ENCODE peak calls at places on chromosomes 5 and 9, in six cellular contexts. One of them, this sample, is unnamed.

GRCh38 chr5:52989781-52990530 is 804 bp downstream of the ITGA2 start:
- DNase-seq in EH: peak
- DNase-seq in KBM-7: peak
- DNase-seq in posterior vena cava: peak
- DNase-seq in fibroblast of pulmonary artery: peak
- DNase-seq in thyroid gland: peak
- DNase-seq in this sample: peak

GRCh38 chr9:76910861-76911260 is 4.9 kb upstream of the PRUNE2 start:
- DNase-seq in EH: no peak
- DNase-seq in KBM-7: no peak
- DNase-seq in posterior vena cava: no peak
- DNase-seq in fibroblast of pulmonary artery: no peak
- DNase-seq in thyroid gland: no peak
- DNase-seq in this sample: no peak

GRCh38 chr5:8756498-8757084 is 789.3 kb downstream of the SEMA5A start:
- DNase-seq in EH: peak
- DNase-seq in KBM-7: peak
- DNase-seq in posterior vena cava: no peak
- DNase-seq in fibroblast of pulmonary artery: peak
- DNase-seq in thyroid gland: peak
- DNase-seq in this sample: peak

GRCh38 chr5:174945853-174946252 is 221.5 kb downstream of the MSX2 start:
- DNase-seq in EH: no peak
- DNase-seq in KBM-7: no peak
- DNase-seq in posterior vena cava: no peak
- DNase-seq in fibroblast of pulmonary artery: no peak
- DNase-seq in thyroid gland: no peak
- DNase-seq in this sample: no peak

GRCh38 chr9:112881366-112881765 is 9.3 kb downstream of the SLC46A2 start:
- DNase-seq in EH: peak
- DNase-seq in KBM-7: no peak
- DNase-seq in posterior vena cava: no peak
- DNase-seq in fibroblast of pulmonary artery: peak
- DNase-seq in thyroid gland: no peak
- DNase-seq in this sample: peak

GRCh38 chr5:144060598-144060997 is 109.9 kb downstream of the YIPF5 start:
- DNase-seq in EH: peak
- DNase-seq in KBM-7: no peak
- DNase-seq in posterior vena cava: no peak
- DNase-seq in fibroblast of pulmonary artery: no peak
- DNase-seq in thyroid gland: no peak
- DNase-seq in this sample: peak

GRCh38 chr5:518721-519120 is 5.5 kb downstream of the SLC9A3 start:
- DNase-seq in EH: no peak
- DNase-seq in KBM-7: no peak
- DNase-seq in posterior vena cava: no peak
- DNase-seq in fibroblast of pulmonary artery: no peak
- DNase-seq in thyroid gland: no peak
- DNase-seq in this sample: no peak

GRCh38 chr5:36876965-36877666 is 547 bp downstream of the NIPBL start:
- DNase-seq in EH: peak
- DNase-seq in KBM-7: peak
- DNase-seq in posterior vena cava: peak
- DNase-seq in fibroblast of pulmonary artery: peak
- DNase-seq in thyroid gland: peak
- DNase-seq in this sample: peak

GRCh38 chr5:62791059-62791458 is 212.4 kb downstream of the LRRC70 start:
- DNase-seq in EH: peak
- DNase-seq in KBM-7: peak
- DNase-seq in posterior vena cava: no peak
- DNase-seq in fibroblast of pulmonary artery: peak
- DNase-seq in thyroid gland: no peak
- DNase-seq in this sample: no peak

GRCh38 chr9:37984672-37985611 is 81.0 kb upstream of the SLC25A51 start:
- DNase-seq in EH: peak
- DNase-seq in KBM-7: no peak
- DNase-seq in posterior vena cava: peak
- DNase-seq in fibroblast of pulmonary artery: peak
- DNase-seq in thyroid gland: no peak
- DNase-seq in this sample: peak

GRCh38 chr5:3277590-3278196 is 317.9 kb upstream of the IRX1 start:
- DNase-seq in EH: no peak
- DNase-seq in KBM-7: no peak
- DNase-seq in posterior vena cava: no peak
- DNase-seq in fibroblast of pulmonary artery: no peak
- DNase-seq in thyroid gland: no peak
- DNase-seq in this sample: no peak

GRCh38 chr9:105296445-105296844 is 52.0 kb downstream of the SLC44A1 start:
- DNase-seq in EH: no peak
- DNase-seq in KBM-7: no peak
- DNase-seq in posterior vena cava: no peak
- DNase-seq in fibroblast of pulmonary artery: peak
- DNase-seq in thyroid gland: no peak
- DNase-seq in this sample: no peak

GRCh38 chr9:109133533-109133932 is 13.8 kb upstream of the TMEM245 start:
- DNase-seq in EH: no peak
- DNase-seq in KBM-7: no peak
- DNase-seq in posterior vena cava: no peak
- DNase-seq in fibroblast of pulmonary artery: no peak
- DNase-seq in thyroid gland: no peak
- DNase-seq in this sample: no peak

GRCh38 chr5:68484307-68485068 is 268.9 kb downstream of the PIK3R1 start:
- DNase-seq in EH: peak
- DNase-seq in KBM-7: no peak
- DNase-seq in posterior vena cava: no peak
- DNase-seq in fibroblast of pulmonary artery: peak
- DNase-seq in thyroid gland: no peak
- DNase-seq in this sample: no peak

GRCh38 chr5:114858964-114859363 is 310.7 kb downstream of the TRIM36 start:
- DNase-seq in EH: no peak
- DNase-seq in KBM-7: peak
- DNase-seq in posterior vena cava: no peak
- DNase-seq in fibroblast of pulmonary artery: no peak
- DNase-seq in thyroid gland: no peak
- DNase-seq in this sample: no peak

GRCh38 chr5:68033961-68034581 is 181.5 kb upstream of the PIK3R1 start:
- DNase-seq in EH: peak
- DNase-seq in KBM-7: no peak
- DNase-seq in posterior vena cava: no peak
- DNase-seq in fibroblast of pulmonary artery: peak
- DNase-seq in thyroid gland: peak
- DNase-seq in this sample: no peak

GRCh38 chr5:73440262-73440661 is 8.3 kb downstream of the FOXD1 start:
- DNase-seq in EH: peak
- DNase-seq in KBM-7: no peak
- DNase-seq in posterior vena cava: no peak
- DNase-seq in fibroblast of pulmonary artery: no peak
- DNase-seq in thyroid gland: no peak
- DNase-seq in this sample: no peak

GRCh38 chr9:126569036-126569435 is 44.7 kb upstream of the LMX1B start:
- DNase-seq in EH: peak
- DNase-seq in KBM-7: no peak
- DNase-seq in posterior vena cava: peak
- DNase-seq in fibroblast of pulmonary artery: peak
- DNase-seq in thyroid gland: no peak
- DNase-seq in this sample: peak

GRCh38 chr5:87308024-87308423 is 40.3 kb downstream of the RASA1 start:
- DNase-seq in EH: no peak
- DNase-seq in KBM-7: no peak
- DNase-seq in posterior vena cava: no peak
- DNase-seq in fibroblast of pulmonary artery: no peak
- DNase-seq in thyroid gland: no peak
- DNase-seq in this sample: no peak

GRCh38 chr5:129460121-129460950 is at the start of gene ADAMTS19:
- DNase-seq in EH: peak
- DNase-seq in KBM-7: peak
- DNase-seq in posterior vena cava: no peak
- DNase-seq in fibroblast of pulmonary artery: peak
- DNase-seq in thyroid gland: no peak
- DNase-seq in this sample: peak

GRCh38 chr5:151182501-151182900 is 24.9 kb upstream of the ANXA6 start:
- DNase-seq in EH: no peak
- DNase-seq in KBM-7: no peak
- DNase-seq in posterior vena cava: no peak
- DNase-seq in fibroblast of pulmonary artery: no peak
- DNase-seq in thyroid gland: no peak
- DNase-seq in this sample: no peak

GRCh38 chr5:137466888-137467287 is 32.2 kb downstream of the SPOCK1 start:
- DNase-seq in EH: peak
- DNase-seq in KBM-7: no peak
- DNase-seq in posterior vena cava: no peak
- DNase-seq in fibroblast of pulmonary artery: peak
- DNase-seq in thyroid gland: peak
- DNase-seq in this sample: no peak

GRCh38 chr9:89498845-89499480 is 1.1 kb upstream of the SEMA4D start:
- DNase-seq in EH: no peak
- DNase-seq in KBM-7: peak
- DNase-seq in posterior vena cava: no peak
- DNase-seq in fibroblast of pulmonary artery: no peak
- DNase-seq in thyroid gland: no peak
- DNase-seq in this sample: no peak

GRCh38 chr9:86079421-86080111 is 19.8 kb downstream of the GOLM1 start:
- DNase-seq in EH: peak
- DNase-seq in KBM-7: no peak
- DNase-seq in posterior vena cava: no peak
- DNase-seq in fibroblast of pulmonary artery: peak
- DNase-seq in thyroid gland: no peak
- DNase-seq in this sample: peak

GRCh38 chr9:127805620-127806019 is 2.9 kb downstream of the FPGS start:
- DNase-seq in EH: peak
- DNase-seq in KBM-7: peak
- DNase-seq in posterior vena cava: no peak
- DNase-seq in fibroblast of pulmonary artery: peak
- DNase-seq in thyroid gland: no peak
- DNase-seq in this sample: no peak

GRCh38 chr5:80707645-80708044 is 52.9 kb upstream of the DHFR start:
- DNase-seq in EH: peak
- DNase-seq in KBM-7: no peak
- DNase-seq in posterior vena cava: no peak
- DNase-seq in fibroblast of pulmonary artery: no peak
- DNase-seq in thyroid gland: no peak
- DNase-seq in this sample: no peak

GRCh38 chr5:130773813-130774212 is 391.2 kb downstream of the HINT1 start:
- DNase-seq in EH: no peak
- DNase-seq in KBM-7: peak
- DNase-seq in posterior vena cava: no peak
- DNase-seq in fibroblast of pulmonary artery: no peak
- DNase-seq in thyroid gland: no peak
- DNase-seq in this sample: peak

GRCh38 chr5:177972613-177973012 is 23.4 kb downstream of the PROP1 start:
- DNase-seq in EH: peak
- DNase-seq in KBM-7: no peak
- DNase-seq in posterior vena cava: no peak
- DNase-seq in fibroblast of pulmonary artery: no peak
- DNase-seq in thyroid gland: no peak
- DNase-seq in this sample: no peak

GRCh38 chr5:150066901-150067396 is 19.4 kb downstream of the CSF1R start:
- DNase-seq in EH: peak
- DNase-seq in KBM-7: no peak
- DNase-seq in posterior vena cava: no peak
- DNase-seq in fibroblast of pulmonary artery: peak
- DNase-seq in thyroid gland: no peak
- DNase-seq in this sample: peak

GRCh38 chr5:143199161-143199560 is 204.3 kb downstream of the NR3C1 start:
- DNase-seq in EH: no peak
- DNase-seq in KBM-7: no peak
- DNase-seq in posterior vena cava: no peak
- DNase-seq in fibroblast of pulmonary artery: no peak
- DNase-seq in thyroid gland: no peak
- DNase-seq in this sample: no peak

GRCh38 chr5:128574041-128574440 is 36.0 kb upstream of the FBN2 start:
- DNase-seq in EH: peak
- DNase-seq in KBM-7: no peak
- DNase-seq in posterior vena cava: no peak
- DNase-seq in fibroblast of pulmonary artery: peak
- DNase-seq in thyroid gland: no peak
- DNase-seq in this sample: peak

GRCh38 chr9:124835026-124835501 is 18.2 kb upstream of the WDR38 start:
- DNase-seq in EH: peak
- DNase-seq in KBM-7: no peak
- DNase-seq in posterior vena cava: no peak
- DNase-seq in fibroblast of pulmonary artery: peak
- DNase-seq in thyroid gland: peak
- DNase-seq in this sample: peak

GRCh38 chr9:137435980-137436760 is 5.0 kb downstream of the ENTPD8 start:
- DNase-seq in EH: peak
- DNase-seq in KBM-7: no peak
- DNase-seq in posterior vena cava: peak
- DNase-seq in fibroblast of pulmonary artery: peak
- DNase-seq in thyroid gland: peak
- DNase-seq in this sample: peak

GRCh38 chr9:30504502-30504905 is 1879.9 kb upstream of the ACO1 start:
- DNase-seq in EH: no peak
- DNase-seq in KBM-7: no peak
- DNase-seq in posterior vena cava: no peak
- DNase-seq in fibroblast of pulmonary artery: no peak
- DNase-seq in thyroid gland: no peak
- DNase-seq in this sample: no peak

GRCh38 chr5:80246995-80247729 is 8.7 kb downstream of the SERINC5 start:
- DNase-seq in EH: peak
- DNase-seq in KBM-7: peak
- DNase-seq in posterior vena cava: no peak
- DNase-seq in fibroblast of pulmonary artery: peak
- DNase-seq in thyroid gland: peak
- DNase-seq in this sample: peak

GRCh38 chr9:72443855-72444254 is 77.6 kb upstream of the TMC1 start:
- DNase-seq in EH: peak
- DNase-seq in KBM-7: peak
- DNase-seq in posterior vena cava: no peak
- DNase-seq in fibroblast of pulmonary artery: no peak
- DNase-seq in thyroid gland: no peak
- DNase-seq in this sample: peak

This sample was measured in PC-3.